ENCODE peak calls at places on chromosomes 3 and 15, in nine cellular contexts. X is ureter; S is hepatocyte; O is GM23338; R is activated CD4-positive, alpha-beta T cell treated with anti-CD3 and anti-CD28 coated beads, Interleukin-2, amount 10 ng/mL, durations not matched to agents 7 days and 5 days; K is retina; A is occipital lobe; N is cardiac muscle cell; Y is fibroblast of lung. H is an unnamed sample.

GRCh38 chr3:194631696-194632095 is 1.5 kb downstream of the TMEM44 start:
- DNase-seq in N (no peak), K (no peak), O (no peak), A (no peak), Y (no peak), R (no peak), S (no peak), X (no peak), H (no peak)

GRCh38 chr3:117045143-117045542 is 335.6 kb downstream of the TUSC7 start:
- DNase-seq in S (peak), A (no peak), R (no peak), Y (no peak), N (no peak), X (no peak), O (peak), K (no peak), H (no peak)

GRCh38 chr3:50010959-50011358 is 71.0 kb downstream of the RBM6 start:
- DNase-seq in N (no peak), K (no peak), A (no peak), S (no peak), O (no peak), R (no peak), Y (peak), X (no peak), H (no peak)

GRCh38 chr3:170749765-170750477 is 120.1 kb downstream of the RPL22L1 start:
- DNase-seq in Y (peak), S (no peak), X (no peak), K (no peak), N (no peak), R (no peak), O (no peak), A (no peak), H (no peak)

GRCh38 chr15:77621847-77622211 is 10.9 kb downstream of the LINGO1 start:
- DNase-seq in S (no peak), K (no peak), Y (no peak), O (no peak), N (no peak), X (no peak), A (no peak), R (no peak), H (no peak)

GRCh38 chr15:88894819-88895767 is at the start of gene HAPLN3:
- DNase-seq in Y (peak), X (no peak), K (peak), O (peak), N (peak), S (peak), A (no peak), R (peak), H (no peak)

GRCh38 chr15:41955807-41956525 is 16.4 kb downstream of the EHD4 start:
- DNase-seq in S (peak), Y (no peak), A (no peak), X (no peak), K (peak), O (peak), N (no peak), R (no peak), H (no peak)

GRCh38 chr15:74962671-74963070 is 6.1 kb upstream of the RPP25 start:
- DNase-seq in X (no peak), R (no peak), S (no peak), N (no peak), Y (no peak), O (no peak), K (no peak), A (no peak), H (no peak)

GRCh38 chr3:196159952-196160804 is 51.0 kb downstream of the ZDHHC19 start:
- DNase-seq in N (peak), Y (peak), X (peak), R (peak), O (peak), K (peak), S (peak), A (no peak), H (peak)

GRCh38 chr15:85618956-85619491 is 175.7 kb downstream of the KLHL25 start:
- DNase-seq in R (peak), O (peak), K (peak), X (peak), N (peak), S (peak), A (peak), Y (peak), H (peak)

GRCh38 chr3:154421067-154421466 is 8.9 kb downstream of the GPR149 start:
- DNase-seq in Y (no peak), N (peak), A (no peak), O (peak), K (peak), S (peak), X (no peak), R (peak), H (peak)

GRCh38 chr15:58038426-58039106 is 26.9 kb downstream of the ALDH1A2 start:
- DNase-seq in S (peak), A (no peak), Y (peak), N (peak), K (no peak), X (no peak), O (no peak), R (no peak), H (peak)

GRCh38 chr3:44555753-44556152 is 760 bp downstream of the ZKSCAN7 start:
- DNase-seq in S (no peak), A (no peak), R (no peak), X (no peak), N (peak), K (no peak), Y (peak), O (peak), H (no peak)

GRCh38 chr3:96354742-96355141 is 459.7 kb upstream of the EPHA6 start:
- DNase-seq in X (no peak), R (no peak), Y (peak), S (no peak), K (no peak), N (no peak), A (no peak), O (no peak), H (peak)

GRCh38 chr3:73622135-73622534 is 2.6 kb downstream of the PDZRN3 start:
- DNase-seq in A (no peak), S (peak), Y (no peak), X (peak), R (no peak), O (peak), N (peak), K (peak), H (no peak)

GRCh38 chr3:4729061-4729973 is 236.2 kb downstream of the ITPR1 start:
- DNase-seq in Y (no peak), R (no peak), X (no peak), N (no peak), S (no peak), K (no peak), O (no peak), A (no peak), H (no peak)

GRCh38 chr3:72193768-72194463 is 409.0 kb upstream of the PROK2 start:
- DNase-seq in S (no peak), R (no peak), Y (no peak), X (no peak), N (peak), K (no peak), O (no peak), A (no peak), H (no peak)

GRCh38 chr3:171660126-171660661 is 150.1 kb downstream of the PLD1 start:
- DNase-seq in N (no peak), A (no peak), S (no peak), X (no peak), Y (no peak), K (no peak), R (no peak), O (no peak), H (no peak)

GRCh38 chr3:11718582-11719405 is 75.1 kb upstream of the VGLL4 start:
- DNase-seq in R (peak), K (peak), A (no peak), Y (peak), O (peak), S (peak), N (peak), X (peak), H (no peak)

GRCh38 chr3:62876064-62876463 is 848 bp upstream of the CADPS start:
- DNase-seq in R (no peak), K (peak), N (peak), A (no peak), Y (peak), X (no peak), O (peak), S (peak), H (peak)

GRCh38 chr3:127256138-127256537 is 31.7 kb downstream of the PRR20G start:
- DNase-seq in X (no peak), Y (no peak), O (no peak), S (no peak), R (no peak), K (no peak), A (no peak), N (no peak), H (no peak)

GRCh38 chr3:184773341-184774186 is 38.4 kb upstream of the VPS8 start:
- DNase-seq in X (no peak), R (no peak), Y (no peak), O (peak), N (peak), A (no peak), K (peak), S (no peak), H (no peak)

GRCh38 chr3:122688996-122689395 is 8.4 kb downstream of the PARP14 start:
- DNase-seq in N (no peak), R (no peak), A (no peak), X (no peak), K (no peak), O (no peak), S (no peak), Y (no peak), H (no peak)

GRCh38 chr3:160196511-160197104 is 28.6 kb upstream of the C3orf80 start:
- DNase-seq in S (no peak), Y (peak), K (no peak), X (no peak), N (peak), O (no peak), A (no peak), R (no peak), H (no peak)

GRCh38 chr3:171753665-171754408 is 56.4 kb downstream of the PLD1 start:
- DNase-seq in Y (peak), A (no peak), O (no peak), R (no peak), N (peak), X (no peak), S (no peak), K (no peak), H (peak)

GRCh38 chr3:153399636-153400035 is 237.6 kb downstream of the RAP2B start:
- DNase-seq in S (no peak), X (no peak), O (no peak), K (no peak), N (no peak), R (peak), Y (no peak), A (no peak), H (no peak)

GRCh38 chr3:153087595-153088566 is 74.1 kb upstream of the RAP2B start:
- DNase-seq in O (no peak), A (no peak), N (peak), S (no peak), R (no peak), K (no peak), X (no peak), Y (peak), H (peak)

GRCh38 chr3:47747558-47747957 is 34.1 kb downstream of the SMARCC1 start:
- DNase-seq in N (no peak), X (no peak), O (no peak), Y (no peak), R (no peak), K (no peak), S (no peak), A (no peak), H (no peak)

GRCh38 chr15:40904552-40905201 is 10.4 kb downstream of the VPS18 start:
- DNase-seq in K (no peak), R (no peak), O (no peak), N (no peak), A (no peak), Y (no peak), X (no peak), S (no peak), H (no peak)

GRCh38 chr3:99648091-99648490 is 9.7 kb downstream of the COL8A1 start:
- DNase-seq in A (no peak), S (peak), R (no peak), N (peak), Y (peak), X (no peak), O (no peak), K (no peak), H (no peak)

GRCh38 chr15:70605606-70606410 is 157.6 kb downstream of the UACA start:
- DNase-seq in N (peak), S (peak), K (no peak), R (no peak), X (peak), Y (peak), O (peak), A (peak), H (peak)

GRCh38 chr3:43892535-43892934 is 201.8 kb downstream of the ABHD5 start:
- DNase-seq in O (no peak), A (no peak), R (no peak), X (no peak), Y (no peak), N (no peak), K (peak), S (no peak), H (no peak)

GRCh38 chr3:177676148-177676547 is 478.9 kb upstream of the TBL1XR1 start:
- DNase-seq in O (no peak), N (peak), Y (no peak), K (no peak), X (no peak), R (no peak), S (no peak), A (no peak), H (no peak)